ENCODE peak calls at places on chromosomes 6 and 20, in four cellular contexts. V is activated CD8-positive, alpha-beta T cell treated with anti-CD3 and anti-CD28 coated beads for 36 hours; X is progenitor cell of endocrine pancreas; Y is body of pancreas. A is an unnamed sample.

GRCh38 chr20:29079769-29080690 is 2177.4 kb upstream of the DEFB115 start:
- DNase-seq in V (peak), X (no peak), Y (peak), A (no peak)

GRCh38 chr20:2249935-2250334 is 45.9 kb upstream of the TGM3 start:
- DNase-seq in Y (no peak), X (no peak), V (no peak), A (no peak)

GRCh38 chr6:163188746-163189145 is 225.8 kb upstream of the QKI start:
- DNase-seq in V (no peak), Y (no peak), X (no peak), A (no peak)

GRCh38 chr6:138477913-138478539 is 21.3 kb downstream of the NHSL1 start:
- DNase-seq in Y (no peak), X (no peak), V (no peak), A (no peak)

GRCh38 chr6:22062807-22063408 is 233.9 kb downstream of the PRL start:
- DNase-seq in V (peak), X (no peak), Y (no peak), A (no peak)

GRCh38 chr6:98845201-98846020 is 11.0 kb downstream of the POU3F2 start:
- DNase-seq in X (peak), Y (peak), V (peak), A (peak)

GRCh38 chr6:151544453-151544852 is 50.6 kb downstream of the CCDC170 start:
- DNase-seq in V (no peak), X (no peak), Y (no peak), A (no peak)

GRCh38 chr6:34317172-34317477 is 68.3 kb upstream of the SMIM29 start:
- DNase-seq in V (no peak), Y (no peak), X (no peak), A (no peak)

GRCh38 chr6:112014483-112014882 is 39.4 kb upstream of the CCN6 start:
- DNase-seq in X (no peak), Y (no peak), V (no peak), A (peak)

GRCh38 chr6:28296520-28297060 is 15.2 kb downstream of the PGBD1 start:
- DNase-seq in V (no peak), X (no peak), Y (no peak), A (no peak)

GRCh38 chr6:97294451-97294850 is 11.4 kb upstream of the MMS22L start:
- DNase-seq in Y (peak), X (no peak), V (no peak), A (peak)

GRCh38 chr6:3456794-3457709 is at the start of gene SLC22A23:
- DNase-seq in Y (peak), X (peak), V (peak), A (peak)

GRCh38 chr6:169159331-169159730 is 94.3 kb downstream of the THBS2 start:
- DNase-seq in Y (no peak), X (no peak), V (no peak), A (no peak)

GRCh38 chr6:30355281-30355680 is 10.3 kb downstream of the RPP21 start:
- DNase-seq in V (no peak), Y (no peak), X (no peak), A (no peak)

GRCh38 chr6:5334341-5334740 is 73.0 kb downstream of the FARS2 start:
- DNase-seq in X (no peak), V (no peak), Y (no peak), A (no peak)

GRCh38 chr20:35702051-35702823 is 3.0 kb downstream of the ROMO1 start:
- DNase-seq in X (no peak), Y (no peak), V (no peak), A (peak)

GRCh38 chr6:142300758-142301251 is 1.0 kb upstream of the ADGRG6 start:
- DNase-seq in X (no peak), Y (peak), V (no peak), A (peak)

GRCh38 chr20:57507477-57507876 is 17.5 kb downstream of the CTCFL start:
- DNase-seq in Y (peak), V (no peak), X (no peak), A (peak)

GRCh38 chr6:38282911-38283310 is 356.8 kb downstream of the BTBD9 start:
- DNase-seq in Y (no peak), X (no peak), V (no peak), A (no peak)

GRCh38 chr20:34322267-34323105 is 19.3 kb upstream of the AHCY start:
- DNase-seq in Y (no peak), V (no peak), X (no peak), A (no peak)

GRCh38 chr6:144434308-144434990 is 149.3 kb downstream of the UTRN start:
- DNase-seq in V (no peak), Y (no peak), X (no peak), A (peak)

GRCh38 chr6:83514877-83515466 is 2.6 kb downstream of the PRSS35 start:
- DNase-seq in Y (peak), V (peak), X (peak), A (peak)